ENCODE peak calls at places on chromosomes 11 and 22, in four cellular contexts. One of them, this sample, is unnamed.

GRCh38 chr11:115893701-115894100 is 389.5 kb upstream of the CADM1 start:
- DNase-seq in ovary: no peak
- DNase-seq in BJ: no peak
- DNase-seq in foreskin keratinocyte: no peak
- DNase-seq in this sample: no peak

GRCh38 chr22:42994917-42995562 is 19.9 kb downstream of the PACSIN2 start:
- DNase-seq in ovary: no peak
- DNase-seq in BJ: peak; percentile 69
- DNase-seq in foreskin keratinocyte: peak; percentile 79
- DNase-seq in this sample: peak; percentile 98

GRCh38 chr11:67060111-67060522 is 3.5 kb downstream of the RHOD start:
- DNase-seq in ovary: no peak
- DNase-seq in BJ: no peak
- DNase-seq in foreskin keratinocyte: no peak
- DNase-seq in this sample: no peak

GRCh38 chr11:2302280-2302843 is 549 bp downstream of the TSPAN32 start:
- DNase-seq in BJ: no peak
- DNase-seq in ovary: no peak
- DNase-seq in foreskin keratinocyte: no peak
- DNase-seq in this sample: no peak

GRCh38 chr11:17498058-17498457 is 21.4 kb upstream of the ABCC8 start:
- DNase-seq in foreskin keratinocyte: no peak
- DNase-seq in ovary: no peak
- DNase-seq in BJ: no peak
- DNase-seq in this sample: no peak

GRCh38 chr11:112837162-112837826 is 123.9 kb upstream of the NCAM1 start:
- DNase-seq in BJ: no peak
- DNase-seq in foreskin keratinocyte: no peak
- DNase-seq in ovary: no peak
- DNase-seq in this sample: no peak

GRCh38 chr22:35044607-35045390 is 21.2 kb upstream of the ISX start:
- DNase-seq in ovary: no peak
- DNase-seq in BJ: no peak
- DNase-seq in foreskin keratinocyte: peak; percentile 17
- DNase-seq in this sample: no peak

GRCh38 chr11:113540416-113541330 is 65.5 kb upstream of the DRD2 start:
- DNase-seq in ovary: no peak
- DNase-seq in BJ: no peak
- DNase-seq in foreskin keratinocyte: no peak
- DNase-seq in this sample: no peak

GRCh38 chr11:46003647-46004046 is 81.2 kb downstream of the LARGE2 start:
- DNase-seq in foreskin keratinocyte: no peak
- DNase-seq in BJ: no peak
- DNase-seq in ovary: no peak
- DNase-seq in this sample: no peak

GRCh38 chr11:111694851-111695250 is 71.3 kb downstream of the PPP2R1B start:
- DNase-seq in foreskin keratinocyte: no peak
- DNase-seq in ovary: no peak
- DNase-seq in BJ: no peak
- DNase-seq in this sample: peak; percentile 80

GRCh38 chr22:24153353-24153752 is 27.9 kb upstream of the SUSD2 start:
- DNase-seq in ovary: no peak
- DNase-seq in BJ: no peak
- DNase-seq in foreskin keratinocyte: no peak
- DNase-seq in this sample: no peak

GRCh38 chr11:43573233-43573632 is 107.3 kb upstream of the HSD17B12 start:
- DNase-seq in BJ: no peak
- DNase-seq in foreskin keratinocyte: no peak
- DNase-seq in ovary: no peak
- DNase-seq in this sample: no peak

GRCh38 chr11:91081440-91082088 is 858.7 kb upstream of the CHORDC1 start:
- DNase-seq in BJ: no peak
- DNase-seq in foreskin keratinocyte: peak; percentile 72
- DNase-seq in ovary: no peak
- DNase-seq in this sample: peak; percentile 32

GRCh38 chr11:25535462-25535861 is 796.5 kb upstream of the ANO3 start:
- DNase-seq in BJ: no peak
- DNase-seq in ovary: no peak
- DNase-seq in foreskin keratinocyte: peak; percentile 56
- DNase-seq in this sample: no peak

GRCh38 chr11:58905716-58906547 is 33.4 kb upstream of the GLYATL1 start:
- DNase-seq in BJ: peak; percentile 63
- DNase-seq in ovary: no peak
- DNase-seq in foreskin keratinocyte: peak; percentile 86
- DNase-seq in this sample: peak; percentile 70

GRCh38 chr11:113602483-113602882 is 103.6 kb downstream of the TMPRSS5 start:
- DNase-seq in foreskin keratinocyte: no peak
- DNase-seq in BJ: no peak
- DNase-seq in ovary: no peak
- DNase-seq in this sample: no peak

GRCh38 chr22:47310601-47311000 is 548.2 kb downstream of the TBC1D22A start:
- DNase-seq in foreskin keratinocyte: peak; percentile 55
- DNase-seq in ovary: no peak
- DNase-seq in BJ: no peak
- DNase-seq in this sample: peak; percentile 43

GRCh38 chr22:48436201-48436931 is 1391.3 kb downstream of the BRD1 start:
- DNase-seq in ovary: no peak
- DNase-seq in foreskin keratinocyte: no peak
- DNase-seq in BJ: no peak
- DNase-seq in this sample: no peak

GRCh38 chr11:14713518-14714244 is 70.1 kb downstream of the PDE3B start:
- DNase-seq in BJ: no peak
- DNase-seq in foreskin keratinocyte: no peak
- DNase-seq in ovary: no peak
- DNase-seq in this sample: no peak

GRCh38 chr22:35335936-35336781 is 36.5 kb downstream of the TOM1 start:
- DNase-seq in foreskin keratinocyte: no peak
- DNase-seq in ovary: no peak
- DNase-seq in BJ: no peak
- DNase-seq in this sample: no peak

GRCh38 chr11:128908391-128909246 is 17.5 kb downstream of the KCNJ5 start:
- DNase-seq in foreskin keratinocyte: peak; percentile 91
- DNase-seq in BJ: peak; percentile 14
- DNase-seq in ovary: peak; percentile 68
- DNase-seq in this sample: no peak

GRCh38 chr22:47337161-47337621 is 574.7 kb downstream of the TBC1D22A start:
- DNase-seq in foreskin keratinocyte: peak; percentile 4
- DNase-seq in BJ: peak; percentile 32
- DNase-seq in ovary: peak; percentile 34
- DNase-seq in this sample: peak; percentile 21

GRCh38 chr11:119747868-119748660 is 19.1 kb upstream of the NECTIN1 start:
- DNase-seq in BJ: no peak
- DNase-seq in foreskin keratinocyte: peak; percentile 33
- DNase-seq in ovary: no peak
- DNase-seq in this sample: no peak

GRCh38 chr11:16527525-16528246 is 171.3 kb upstream of the SOX6 start:
- DNase-seq in BJ: no peak
- DNase-seq in ovary: no peak
- DNase-seq in foreskin keratinocyte: no peak
- DNase-seq in this sample: no peak

GRCh38 chr11:61688368-61689163 is 8.4 kb downstream of the DAGLA start:
- DNase-seq in ovary: no peak
- DNase-seq in BJ: peak; percentile 28
- DNase-seq in foreskin keratinocyte: no peak
- DNase-seq in this sample: no peak

DNA sequence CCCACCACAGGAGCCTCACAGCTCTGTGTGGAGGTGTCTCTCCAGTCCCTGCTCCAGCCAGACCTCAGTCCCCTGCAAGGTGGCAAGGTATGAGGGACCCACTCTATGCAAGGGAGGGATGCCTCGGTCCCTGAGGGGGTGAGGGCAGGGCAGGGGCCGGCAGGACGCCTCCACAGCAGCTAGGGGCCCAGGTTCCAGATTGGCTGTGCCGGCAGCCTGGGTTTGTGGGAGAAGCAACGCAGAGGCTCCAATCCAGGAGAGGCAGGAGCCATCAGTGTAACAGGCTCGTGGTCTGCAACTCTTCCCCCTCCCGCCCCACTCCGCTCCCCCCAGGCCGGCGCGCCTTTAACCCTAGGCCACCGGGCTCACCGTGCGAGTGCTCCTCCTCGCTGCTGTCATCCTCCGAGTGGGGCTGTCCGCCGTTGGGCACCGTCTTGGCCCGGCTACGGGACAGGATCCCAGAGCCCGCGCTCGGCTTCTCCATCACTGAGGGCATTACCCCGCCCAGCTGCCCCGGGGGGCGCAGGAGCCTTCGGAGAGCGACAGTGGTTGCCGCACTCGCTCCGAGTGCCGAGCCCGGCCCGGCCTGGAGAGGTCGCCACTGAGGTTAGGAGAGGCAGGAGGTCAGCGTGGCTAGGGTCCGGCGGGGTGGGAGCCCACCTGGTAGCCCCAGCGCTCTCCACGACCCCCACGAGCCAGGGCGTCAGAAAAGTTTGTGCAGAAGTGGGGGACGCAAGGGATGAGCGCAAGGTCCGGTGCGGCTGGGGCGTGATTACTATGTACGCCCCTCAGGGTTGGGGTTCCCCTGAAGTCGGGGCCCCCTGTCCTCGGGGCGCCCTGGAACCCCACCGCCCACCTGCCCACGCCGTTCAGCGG is 765 bp downstream of the RCOR2 start:
- DNase-seq in foreskin keratinocyte: no peak
- DNase-seq in ovary: peak; percentile 70
- DNase-seq in BJ: no peak
- DNase-seq in this sample: no peak
- TF ChIP-seq CTCF in foreskin keratinocyte: peak; percentile 61
- TF ChIP-seq CTCF in ovary: no peak
- TF ChIP-seq CTCF in BJ: peak; percentile 72
- TF ChIP-seq CTCF in this sample: peak; percentile 75

GRCh38 chr11:123246749-123247497 is 51.9 kb upstream of the CLMP start:
- DNase-seq in BJ: no peak
- DNase-seq in ovary: peak; percentile 85
- DNase-seq in foreskin keratinocyte: peak; percentile 41
- DNase-seq in this sample: peak; percentile 41
- TF ChIP-seq CTCF in BJ: peak; percentile 97
- TF ChIP-seq CTCF in ovary: peak; percentile 90
- TF ChIP-seq CTCF in foreskin keratinocyte: peak; percentile 97
- TF ChIP-seq CTCF in this sample: peak; percentile 95

DNA sequence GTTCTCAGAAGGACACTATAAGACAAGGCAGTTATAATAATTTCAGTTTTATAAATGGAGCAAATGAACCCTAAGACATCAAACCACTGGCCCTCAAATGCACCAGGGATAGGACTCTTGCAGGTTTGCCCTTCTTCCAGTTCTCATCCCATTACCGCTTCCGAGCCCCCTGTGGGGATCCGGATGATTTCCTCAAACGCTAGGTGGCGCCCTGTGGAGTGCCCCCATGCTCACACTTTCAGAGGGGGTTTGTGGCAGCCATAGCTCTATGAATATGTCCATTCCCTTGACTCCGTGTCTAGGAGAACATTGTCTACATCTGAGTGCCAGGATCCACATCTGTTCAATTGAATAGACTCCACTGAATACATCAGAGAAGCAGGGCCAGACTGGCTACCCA is 816.3 kb downstream of the NTM start:
- DNase-seq in BJ: no peak
- DNase-seq in ovary: no peak
- DNase-seq in foreskin keratinocyte: no peak
- DNase-seq in this sample: no peak
- TF ChIP-seq CTCF in BJ: peak; percentile 20
- TF ChIP-seq CTCF in ovary: no peak
- TF ChIP-seq CTCF in foreskin keratinocyte: peak; percentile 33
- TF ChIP-seq CTCF in this sample: peak; percentile 19

GRCh38 chr22:27552863-27553262 is 248.7 kb downstream of the MN1 start:
- DNase-seq in foreskin keratinocyte: no peak
- DNase-seq in BJ: no peak
- DNase-seq in ovary: no peak
- DNase-seq in this sample: no peak

GRCh38 chr22:27554841-27555456 is 246.6 kb downstream of the MN1 start:
- DNase-seq in foreskin keratinocyte: peak; percentile 45
- DNase-seq in BJ: no peak
- DNase-seq in ovary: no peak
- DNase-seq in this sample: no peak

GRCh38 chr22:27556371-27556770 is 245.2 kb downstream of the MN1 start:
- DNase-seq in BJ: no peak
- DNase-seq in ovary: no peak
- DNase-seq in foreskin keratinocyte: no peak
- DNase-seq in this sample: no peak

GRCh38 chr22:27554106-27554814 is 247.3 kb downstream of the MN1 start:
- DNase-seq in ovary: peak; percentile 61
- DNase-seq in BJ: no peak
- DNase-seq in foreskin keratinocyte: peak; percentile 60
- DNase-seq in this sample: no peak

GRCh38 chr22:27551402-27551801 is 250.2 kb downstream of the MN1 start:
- DNase-seq in foreskin keratinocyte: no peak
- DNase-seq in ovary: no peak
- DNase-seq in BJ: no peak
- DNase-seq in this sample: no peak
- TF ChIP-seq CTCF in foreskin keratinocyte: no peak
- TF ChIP-seq CTCF in ovary: no peak
- TF ChIP-seq CTCF in BJ: no peak
- TF ChIP-seq CTCF in this sample: no peak

GRCh38 chr22:49869091-49869830 is 15.6 kb downstream of the ZBED4 start:
- DNase-seq in foreskin keratinocyte: no peak
- DNase-seq in BJ: no peak
- DNase-seq in ovary: no peak
- DNase-seq in this sample: no peak
- TF ChIP-seq CTCF in foreskin keratinocyte: no peak
- TF ChIP-seq CTCF in BJ: no peak
- TF ChIP-seq CTCF in ovary: no peak
- TF ChIP-seq CTCF in this sample: no peak

GRCh38 chr22:31348766-31349165 is 2.6 kb upstream of the PATZ1 start:
- DNase-seq in ovary: no peak
- DNase-seq in foreskin keratinocyte: no peak
- DNase-seq in BJ: no peak
- DNase-seq in this sample: no peak
- TF ChIP-seq CTCF in ovary: no peak
- TF ChIP-seq CTCF in foreskin keratinocyte: no peak
- TF ChIP-seq CTCF in BJ: no peak
- TF ChIP-seq CTCF in this sample: no peak

DNA sequence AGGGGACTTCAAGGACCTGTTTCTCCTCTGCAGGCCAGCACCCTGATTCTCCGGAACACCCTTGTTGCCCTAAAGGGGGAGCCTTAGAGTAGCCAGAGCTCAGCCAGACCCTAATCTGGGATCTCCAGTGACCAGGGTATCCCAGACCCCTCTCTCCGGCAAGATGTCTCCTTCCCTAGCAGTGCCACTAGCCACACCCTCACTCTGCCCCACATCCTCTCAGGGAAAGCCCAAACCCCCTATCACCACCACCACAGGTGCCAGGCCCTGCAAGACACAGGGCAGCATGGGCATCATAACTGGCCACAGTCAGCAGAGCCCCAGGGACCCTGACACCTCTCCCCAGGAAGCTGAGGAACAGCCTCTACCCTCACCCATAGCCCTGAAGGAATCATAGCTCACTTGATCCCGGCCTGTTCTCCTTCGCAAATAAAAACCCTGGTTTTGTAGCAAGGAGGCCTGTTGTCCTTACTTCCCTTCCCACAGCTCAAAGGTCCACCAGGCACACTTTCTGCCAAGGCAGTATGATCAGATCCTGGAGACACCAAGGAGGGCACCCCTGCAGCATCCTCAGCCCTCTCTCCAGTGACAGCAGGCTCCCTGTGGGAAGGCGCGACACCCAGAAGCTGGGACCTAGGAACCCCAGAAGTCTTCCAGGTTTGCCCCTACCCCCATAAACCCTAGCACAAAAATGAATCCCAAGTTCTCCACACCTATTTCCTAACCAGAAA is 4.6 kb downstream of the CFL1 start:
- DNase-seq in BJ: no peak
- DNase-seq in foreskin keratinocyte: no peak
- DNase-seq in ovary: no peak
- DNase-seq in this sample: no peak
- TF ChIP-seq CTCF in BJ: no peak
- TF ChIP-seq CTCF in foreskin keratinocyte: no peak
- TF ChIP-seq CTCF in ovary: no peak
- TF ChIP-seq CTCF in this sample: no peak

GRCh38 chr22:27409299-27409698 is 392.3 kb downstream of the MN1 start:
- DNase-seq in ovary: no peak
- DNase-seq in foreskin keratinocyte: no peak
- DNase-seq in BJ: no peak
- DNase-seq in this sample: no peak
- TF ChIP-seq CTCF in ovary: no peak
- TF ChIP-seq CTCF in foreskin keratinocyte: peak; percentile 32
- TF ChIP-seq CTCF in BJ: no peak
- TF ChIP-seq CTCF in this sample: peak; percentile 7

This sample was measured in kidney epithelial cell.